ENCODE peak calls at places on chromosome 22, in ten cellular contexts. K is brain microvascular endothelial cell, T is heart left ventricle, J is astrocyte of the cerebellum, U is fibroblast of the aortic adventitia, I is MCF 10A, A is AG04449, Z is AG10803, S is glutamatergic neuron, P is body of pancreas. M is an unnamed sample.

GRCh38 chr22:39176067-39176621 is 23.7 kb upstream of the CBX7 start:
- DNase-seq in K (peak), T (peak), J (no peak), U (peak), I (peak), A (no peak), Z (peak), S (peak), P (peak), M (peak)

GRCh38 chr22:33272180-33272579 is 214.0 kb upstream of the SYN3 start:
- DNase-seq in K (no peak), T (no peak), J (no peak), U (no peak), I (no peak), A (no peak), Z (no peak), S (no peak), P (peak), M (no peak)

GRCh38 chr22:30457964-30458363 is 13.9 kb downstream of the SEC14L3 start:
- DNase-seq in K (peak), T (no peak), J (no peak), U (no peak), I (no peak), A (no peak), Z (no peak), S (no peak), P (no peak), M (peak)

GRCh38 chr22:39401301-39401631 is 1.7 kb downstream of the TAB1 start:
- DNase-seq in K (no peak), T (no peak), J (no peak), U (no peak), I (no peak), A (no peak), Z (no peak), S (no peak), P (no peak), M (no peak)

GRCh38 chr22:28821452-28821851 is 21.1 kb upstream of the XBP1 start:
- DNase-seq in K (no peak), T (no peak), J (no peak), U (no peak), I (no peak), A (no peak), Z (no peak), S (no peak), P (no peak), M (no peak)

GRCh38 chr22:48972979-48973693 is 854.5 kb downstream of the BRD1 start:
- DNase-seq in K (no peak), T (no peak), J (no peak), U (no peak), I (no peak), A (no peak), Z (no peak), S (no peak), P (no peak), M (no peak)

GRCh38 chr22:23237841-23238240 is 57.5 kb downstream of the BCR start:
- DNase-seq in K (no peak), T (no peak), J (no peak), U (no peak), I (no peak), A (no peak), Z (no peak), S (no peak), P (no peak), M (no peak)

GRCh38 chr22:23376256-23376655 is 195.9 kb downstream of the BCR start:
- DNase-seq in K (no peak), T (no peak), J (no peak), U (no peak), I (peak), A (no peak), Z (no peak), S (no peak), P (no peak), M (peak)

GRCh38 chr22:22182218-22182989 is 62.2 kb upstream of the VPREB1 start:
- DNase-seq in K (no peak), T (no peak), J (no peak), U (no peak), I (no peak), A (no peak), Z (no peak), S (no peak), P (no peak), M (no peak)

GRCh38 chr22:23207786-23208325 is 27.5 kb downstream of the BCR start:
- DNase-seq in K (no peak), T (no peak), J (no peak), U (no peak), I (no peak), A (no peak), Z (no peak), S (no peak), P (no peak), M (no peak)

GRCh38 chr22:49015459-49015858 is 812.2 kb downstream of the BRD1 start:
- DNase-seq in K (no peak), T (no peak), J (no peak), U (no peak), I (no peak), A (no peak), Z (no peak), S (no peak), P (no peak), M (no peak)

GRCh38 chr22:22856885-22857606 is 30.6 kb upstream of the IGLL5 start:
- DNase-seq in K (no peak), T (no peak), J (no peak), U (no peak), I (no peak), A (no peak), Z (no peak), S (no peak), P (no peak), M (no peak)

GRCh38 chr22:49271831-49272230 is 555.8 kb downstream of the BRD1 start:
- DNase-seq in K (no peak), T (no peak), J (no peak), U (no peak), I (no peak), A (no peak), Z (no peak), S (no peak), P (no peak), M (no peak)

GRCh38 chr22:24156146-24156914 is 25.0 kb upstream of the SUSD2 start:
- DNase-seq in K (peak), T (no peak), J (no peak), U (peak), I (peak), A (no peak), Z (peak), S (peak), P (peak), M (no peak)

GRCh38 chr22:35399114-35399677 is 744 bp upstream of the MCM5 start:
- DNase-seq in K (no peak), T (no peak), J (no peak), U (no peak), I (peak), A (no peak), Z (no peak), S (no peak), P (peak), M (no peak)

GRCh38 chr22:48890693-48891554 is 936.7 kb downstream of the BRD1 start:
- DNase-seq in K (no peak), T (no peak), J (no peak), U (no peak), I (no peak), A (no peak), Z (no peak), S (no peak), P (no peak), M (no peak)

GRCh38 chr22:39205344-39206021 is 39.3 kb downstream of the PDGFB start:
- DNase-seq in K (peak), T (peak), J (no peak), U (peak), I (peak), A (no peak), Z (peak), S (no peak), P (no peak), M (peak)

DNA sequence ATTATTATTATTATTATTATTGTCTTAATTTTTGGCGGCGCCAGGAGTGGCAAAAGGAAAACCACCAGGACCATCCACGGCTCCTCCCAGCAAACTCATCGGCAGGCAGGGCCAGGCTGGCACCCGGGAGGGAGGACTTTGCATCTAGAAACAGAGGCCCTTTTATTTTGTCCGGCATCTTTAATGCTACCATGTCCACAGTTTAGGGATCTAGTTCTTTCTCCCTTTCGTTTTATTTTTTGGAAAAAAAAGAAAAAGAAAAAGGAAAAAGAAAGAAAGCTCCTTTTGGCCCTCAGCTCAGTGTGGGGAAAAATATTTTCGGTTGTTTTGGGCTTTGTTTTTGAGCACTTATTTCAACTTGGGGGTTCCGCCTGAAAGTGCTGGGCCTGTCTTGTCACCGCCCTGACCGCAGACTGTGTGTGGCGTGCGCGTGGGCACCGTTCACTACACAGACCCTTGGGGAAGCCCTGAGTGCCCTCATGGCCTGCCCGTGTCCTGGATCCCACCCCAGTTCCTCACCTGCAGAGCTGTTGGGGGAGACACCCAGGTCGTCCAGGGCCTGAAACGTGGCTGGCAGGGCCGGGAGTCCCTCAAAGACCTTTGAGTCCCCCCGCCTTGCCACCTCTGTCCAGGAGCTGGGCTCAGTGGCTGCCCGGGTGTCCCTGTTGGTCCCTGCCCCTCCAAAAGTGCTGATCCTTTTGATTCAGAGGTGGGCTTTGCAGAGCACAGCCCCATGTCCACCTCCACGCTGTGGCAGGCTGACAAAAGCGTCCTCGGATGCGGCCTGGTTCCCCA is 69.1 kb upstream of the PPARA start:
- DNase-seq in K (no peak), T (no peak), J (no peak), U (peak), I (no peak), A (no peak), Z (no peak), S (peak), P (peak), M (no peak)
- TF ChIP-seq CTCF in K (no peak), T (no peak), J (no peak), U (no peak), I (no peak), A (no peak), Z (no peak), S (no peak), P (no peak), M (no peak)

GRCh38 chr22:50542416-50542927 is 3.2 kb upstream of the KLHDC7B start:
- DNase-seq in K (no peak), T (no peak), J (no peak), U (no peak), I (peak), A (no peak), Z (no peak), S (no peak), P (no peak), M (peak)
- TF ChIP-seq CTCF in K (no peak), T (no peak), J (no peak), U (peak), I (peak), A (no peak), Z (no peak), S (no peak), P (no peak), M (peak)

GRCh38 chr22:19868773-19869471 is 14.2 kb upstream of the GNB1L start:
- DNase-seq in K (no peak), T (peak), J (no peak), U (no peak), I (no peak), A (no peak), Z (no peak), S (peak), P (peak), M (no peak)
- TF ChIP-seq CTCF in K (no peak), T (no peak), J (no peak), U (no peak), I (no peak), A (no peak), Z (no peak), S (no peak), P (no peak), M (no peak)

GRCh38 chr22:41524809-41525449 is 19.3 kb downstream of the POLR3H start:
- DNase-seq in K (peak), T (no peak), J (no peak), U (no peak), I (no peak), A (no peak), Z (no peak), S (no peak), P (no peak), M (no peak)
- TF ChIP-seq CTCF in K (peak), T (no peak), J (no peak), U (no peak), I (no peak), A (no peak), Z (no peak), S (no peak), P (no peak), M (peak)

GRCh38 chr22:25374871-25375270 is 155.4 kb downstream of the CRYBB2 start:
- DNase-seq in K (no peak), T (no peak), J (no peak), U (no peak), I (no peak), A (no peak), Z (no peak), S (no peak), P (no peak), M (no peak)

GRCh38 chr22:25377699-25378098 is 158.3 kb downstream of the CRYBB2 start:
- DNase-seq in K (no peak), T (no peak), J (no peak), U (no peak), I (no peak), A (no peak), Z (no peak), S (no peak), P (no peak), M (no peak)

GRCh38 chr22:25373961-25374360 is 154.5 kb downstream of the CRYBB2 start:
- DNase-seq in K (no peak), T (no peak), J (no peak), U (no peak), I (no peak), A (no peak), Z (no peak), S (no peak), P (no peak), M (no peak)

GRCh38 chr22:25372000-25372595 is 152.7 kb downstream of the CRYBB2 start:
- DNase-seq in K (no peak), T (no peak), J (no peak), U (no peak), I (no peak), A (no peak), Z (no peak), S (no peak), P (no peak), M (no peak)

DNA sequence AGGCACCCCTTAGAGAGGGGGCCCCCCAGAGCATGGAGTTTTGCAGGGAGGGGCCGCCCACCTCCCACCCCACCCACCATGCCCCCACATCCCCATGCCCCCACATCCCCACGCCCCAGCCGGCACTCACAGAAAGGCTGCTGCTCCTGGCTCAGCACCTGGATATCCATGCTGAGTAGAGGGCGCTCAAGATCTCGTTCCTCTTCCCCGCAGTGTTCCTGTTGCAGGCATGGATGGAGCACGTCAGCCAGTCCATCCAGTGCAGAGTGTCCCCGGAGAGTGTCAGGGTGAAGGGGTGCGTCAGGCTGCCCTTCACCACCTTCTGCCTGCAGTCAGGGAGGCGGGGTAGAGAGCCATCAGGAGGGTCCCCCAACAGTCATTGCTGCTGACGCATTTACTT is 156.2 kb downstream of the CRYBB2 start:
- DNase-seq in K (no peak), T (no peak), J (no peak), U (no peak), I (no peak), A (no peak), Z (no peak), S (peak), P (no peak), M (no peak)
- TF ChIP-seq CTCF in K (no peak), T (no peak), J (no peak), U (no peak), I (no peak), A (no peak), Z (no peak), S (no peak), P (no peak), M (no peak)

GRCh38 chr22:25903294-25903693 is 161.3 kb downstream of the MYO18B start:
- DNase-seq in K (no peak), T (no peak), J (no peak), U (no peak), I (no peak), A (no peak), Z (no peak), S (peak), P (no peak), M (no peak)
- TF ChIP-seq CTCF in K (no peak), T (no peak), J (no peak), U (no peak), I (peak), A (peak), Z (peak), S (peak), P (no peak), M (peak)

GRCh38 chr22:37692627-37693285 is 4.1 kb upstream of the TRIOBP start:
- DNase-seq in K (no peak), T (no peak), J (no peak), U (no peak), I (no peak), A (no peak), Z (no peak), S (no peak), P (no peak), M (no peak)

GRCh38 chr22:37690901-37691504 is 4.9 kb downstream of the NOL12 start:
- DNase-seq in K (no peak), T (no peak), J (no peak), U (no peak), I (peak), A (no peak), Z (no peak), S (no peak), P (no peak), M (no peak)

GRCh38 chr22:37701121-37701786 is 4.4 kb downstream of the TRIOBP start:
- DNase-seq in K (no peak), T (no peak), J (no peak), U (peak), I (no peak), A (no peak), Z (no peak), S (no peak), P (no peak), M (no peak)

GRCh38 chr22:37697540-37697835 is 640 bp downstream of the TRIOBP start:
- DNase-seq in K (no peak), T (no peak), J (no peak), U (no peak), I (no peak), A (no peak), Z (no peak), S (no peak), P (no peak), M (no peak)

DNA sequence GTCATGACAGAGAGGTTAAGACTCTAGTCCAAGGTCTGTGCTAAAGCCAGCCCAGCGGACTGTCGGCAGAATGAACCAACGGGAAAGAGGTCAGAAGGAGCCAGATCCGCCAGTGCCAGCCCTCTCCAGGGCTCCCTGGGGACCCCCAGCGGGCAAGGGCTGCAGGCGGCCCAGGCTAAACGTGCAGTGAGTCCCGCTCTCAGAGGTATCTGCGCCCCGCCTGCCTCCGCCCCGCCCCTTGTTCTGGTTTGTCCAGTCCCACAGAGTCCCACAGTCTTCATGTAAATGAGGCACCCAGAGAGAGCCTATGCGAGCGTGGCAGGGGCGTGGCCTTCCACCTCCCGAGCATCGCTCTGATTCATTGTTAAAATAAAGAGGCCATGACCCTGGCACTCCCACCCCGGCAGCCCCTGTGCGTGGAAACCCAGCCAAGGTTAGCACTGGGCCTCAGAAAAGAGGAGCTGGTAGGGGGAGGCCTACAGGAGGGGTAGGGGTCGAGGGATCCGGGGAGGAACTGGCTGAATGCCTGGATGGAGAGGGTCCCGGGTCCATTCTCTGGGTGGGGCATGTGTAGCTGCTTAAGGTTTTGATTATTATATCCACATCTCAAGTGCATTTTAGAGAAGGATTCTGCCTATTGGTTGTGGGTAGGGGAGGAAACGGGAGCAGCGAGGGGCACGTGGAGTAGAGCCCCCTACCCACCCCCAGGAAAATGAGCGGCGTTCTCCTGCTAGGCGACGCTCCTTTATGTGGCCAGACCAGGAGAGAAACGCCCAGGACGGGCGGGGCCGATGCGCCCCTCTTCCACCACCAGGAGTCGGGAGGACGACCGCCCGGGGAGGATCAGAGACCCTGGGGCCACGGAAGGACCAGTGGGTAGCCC is at the start of gene TRIOBP:
- DNase-seq in K (peak), T (peak), J (peak), U (peak), I (peak), A (peak), Z (peak), S (peak), P (peak), M (peak)
- TF ChIP-seq CTCF in K (peak), T (no peak), J (peak), U (peak), I (no peak), A (peak), Z (peak), S (peak), P (peak), M (peak)

GRCh38 chr22:44828193-44828592 is 75.8 kb downstream of the ARHGAP8 start:
- DNase-seq in K (no peak), T (no peak), J (no peak), U (no peak), I (peak), A (no peak), Z (no peak), S (peak), P (no peak), M (no peak)
- TF ChIP-seq CTCF in K (peak), T (no peak), J (peak), U (peak), I (peak), A (peak), Z (peak), S (peak), P (peak), M (peak)

DNA sequence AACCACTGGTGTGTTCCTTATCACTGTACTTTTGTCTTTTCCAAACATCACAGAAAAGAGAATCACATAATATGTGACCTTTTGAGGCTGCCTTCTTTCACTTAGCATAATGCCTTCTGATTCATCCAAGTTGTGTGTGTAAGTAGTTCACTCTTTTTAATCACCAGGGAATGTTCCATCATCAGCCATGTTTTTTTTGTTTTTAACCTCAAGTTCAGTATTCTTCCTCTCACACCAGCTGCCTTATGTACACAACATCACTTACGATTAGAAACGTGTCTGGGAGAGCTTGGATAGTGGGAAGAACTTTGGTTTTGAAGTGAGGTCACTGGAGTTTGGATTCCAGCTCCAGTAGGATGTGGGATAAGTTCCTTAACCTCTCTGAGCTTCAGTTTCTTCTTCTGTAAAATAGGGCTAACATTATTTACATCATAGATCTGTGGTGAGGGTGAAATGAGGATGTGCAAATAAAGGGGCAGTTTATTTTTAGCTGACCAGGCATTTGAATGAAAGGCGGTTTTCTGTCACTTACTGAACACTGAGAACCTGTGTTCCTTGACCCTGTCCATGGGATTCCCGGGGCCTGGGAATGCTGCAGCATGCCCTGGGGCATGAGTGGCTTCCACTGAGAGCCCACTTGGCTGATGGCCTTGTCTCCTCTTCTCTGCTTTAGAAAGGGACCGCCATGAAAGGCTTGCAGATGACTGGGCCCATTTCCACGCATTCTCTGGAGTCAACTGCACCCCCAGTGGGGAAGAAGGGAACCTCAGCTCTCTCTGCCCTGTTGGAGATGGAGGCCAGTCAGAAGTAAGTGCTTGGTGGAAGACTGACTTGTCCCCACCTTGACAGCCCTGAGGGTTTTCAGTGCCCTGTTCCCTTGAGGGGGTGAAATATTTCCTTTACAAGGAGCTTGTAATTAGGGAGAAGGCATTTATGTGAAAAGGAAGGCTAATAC is 92.6 kb downstream of the DEPDC5 start:
- DNase-seq in K (peak), T (no peak), J (no peak), U (peak), I (peak), A (peak), Z (no peak), S (no peak), P (no peak), M (peak)
- TF ChIP-seq CTCF in K (peak), T (no peak), J (peak), U (peak), I (peak), A (peak), Z (peak), S (peak), P (peak), M (peak)